ENCODE peak calls at places on chromosomes 3 and 15, in ten cellular contexts. K is CD8-positive, alpha-beta T cell; X is tibial artery; J is AG04450; Q is transverse colon; H is cardiac muscle cell; A is stomach; P is suprapubic skin; I is Panc1; C is left ventricle myocardium inferior. O is an unnamed sample.

GRCh38 chr15:52005748-52006701 is 13.0 kb upstream of the MAPK6 start:
- DNase-seq in P (no peak), X (no peak), H (peak; percentile 55), Q (no peak), K (no peak), A (no peak), C (no peak), I (no peak), J (no peak), O (no peak)

GRCh38 chr3:11548721-11549131 is 95.0 kb downstream of the VGLL4 start:
- DNase-seq in I (peak; percentile 73), X (no peak), Q (peak; percentile 19), A (peak; percentile 36), P (no peak), H (peak; percentile 72), J (no peak), C (peak; percentile 21), K (no peak), O (peak; percentile 30)

GRCh38 chr3:165181556-165181955 is 14.6 kb downstream of the SLITRK3 start:
- DNase-seq in J (no peak), A (no peak), H (no peak), Q (no peak), K (no peak), I (no peak), X (no peak), P (no peak), C (no peak), O (no peak)

GRCh38 chr3:39638286-39638685 is 170.8 kb downstream of the MOBP start:
- DNase-seq in A (no peak), K (no peak), I (no peak), H (no peak), C (no peak), P (no peak), X (no peak), Q (no peak), J (no peak), O (no peak)

GRCh38 chr15:65857718-65858402 is 11.4 kb upstream of the RAB11A start:
- DNase-seq in P (no peak), I (no peak), J (no peak), C (no peak), H (no peak), Q (no peak), X (no peak), K (no peak), A (no peak), O (no peak)

GRCh38 chr3:88019024-88019423 is 39.8 kb downstream of the CGGBP1 start:
- DNase-seq in Q (no peak), H (no peak), J (no peak), P (no peak), C (no peak), K (no peak), A (no peak), I (no peak), X (no peak), O (no peak)

GRCh38 chr15:74976159-74976558 is 19.2 kb upstream of the SCAMP5 start:
- DNase-seq in X (no peak), P (no peak), H (no peak), I (no peak), C (no peak), Q (no peak), J (no peak), K (no peak), A (no peak), O (no peak)

GRCh38 chr15:25416693-25417092 is 22.1 kb downstream of the UBE3A start:
- DNase-seq in P (no peak), A (no peak), I (no peak), K (no peak), X (no peak), J (no peak), Q (no peak), H (no peak), C (no peak), O (no peak)

GRCh38 chr3:10116138-10116460 is 624 bp downstream of the BRK1 start:
- DNase-seq in J (no peak), K (no peak), C (no peak), I (no peak), Q (no peak), H (peak; percentile 44), X (no peak), P (no peak), A (no peak), O (no peak)

GRCh38 chr15:55894406-55894965 is 98.9 kb downstream of the NEDD4 start:
- DNase-seq in A (no peak), P (no peak), C (no peak), H (no peak), Q (no peak), X (no peak), J (no peak), K (no peak), I (no peak), O (no peak)

DNA sequence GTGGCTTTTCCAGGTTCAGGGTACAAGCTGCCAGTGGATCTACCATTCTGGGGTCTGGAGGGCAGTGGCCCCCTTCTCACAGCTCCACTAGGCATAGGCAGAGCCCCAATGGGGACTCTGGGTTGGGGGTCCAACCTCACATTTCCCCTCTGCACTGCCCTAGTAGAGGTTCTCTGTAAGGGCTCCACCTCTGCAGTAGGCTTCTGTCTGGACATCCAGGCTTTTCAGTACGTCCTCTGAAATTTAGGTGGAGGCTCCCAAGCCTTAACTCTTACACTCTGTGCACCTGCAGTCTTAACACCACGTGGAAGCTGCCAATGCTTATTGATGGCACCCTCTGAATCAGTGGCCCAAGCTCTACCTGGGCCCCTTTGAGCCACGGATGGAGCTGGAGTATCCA is 22.5 kb upstream of the TM4SF4 start:
- DNase-seq in A (no peak), X (no peak), J (no peak), C (no peak), Q (no peak), H (no peak), K (no peak), P (no peak), I (no peak), O (no peak)
- H3K9me3 ChIP-seq in A (peaks cover 13% of the 10 kb centered on the region), X (peaks cover 4% of the 10 kb centered on the region), J (peaks cover 8% of the 10 kb centered on the region), C (peaks cover 15% of the 10 kb centered on the region), Q (peaks cover 9% of the 10 kb centered on the region), H (no peaks in the 10 kb centered on the region), K (no peaks in the 10 kb centered on the region), P (no peaks in the 10 kb centered on the region), I (peaks cover 8% of the 10 kb centered on the region), O (no peaks in the 10 kb centered on the region)

GRCh38 chr3:64600246-64600645 is 87.6 kb downstream of the ADAMTS9 start:
- DNase-seq in K (no peak), H (no peak), I (no peak), P (no peak), Q (no peak), A (no peak), C (no peak), J (no peak), X (no peak), O (no peak)
- TF ChIP-seq CTCF in K (no peak), H (no peak), I (no peak), P (no peak), Q (no peak), A (no peak), C (no peak), J (no peak), X (no peak), O (no peak)

DNA sequence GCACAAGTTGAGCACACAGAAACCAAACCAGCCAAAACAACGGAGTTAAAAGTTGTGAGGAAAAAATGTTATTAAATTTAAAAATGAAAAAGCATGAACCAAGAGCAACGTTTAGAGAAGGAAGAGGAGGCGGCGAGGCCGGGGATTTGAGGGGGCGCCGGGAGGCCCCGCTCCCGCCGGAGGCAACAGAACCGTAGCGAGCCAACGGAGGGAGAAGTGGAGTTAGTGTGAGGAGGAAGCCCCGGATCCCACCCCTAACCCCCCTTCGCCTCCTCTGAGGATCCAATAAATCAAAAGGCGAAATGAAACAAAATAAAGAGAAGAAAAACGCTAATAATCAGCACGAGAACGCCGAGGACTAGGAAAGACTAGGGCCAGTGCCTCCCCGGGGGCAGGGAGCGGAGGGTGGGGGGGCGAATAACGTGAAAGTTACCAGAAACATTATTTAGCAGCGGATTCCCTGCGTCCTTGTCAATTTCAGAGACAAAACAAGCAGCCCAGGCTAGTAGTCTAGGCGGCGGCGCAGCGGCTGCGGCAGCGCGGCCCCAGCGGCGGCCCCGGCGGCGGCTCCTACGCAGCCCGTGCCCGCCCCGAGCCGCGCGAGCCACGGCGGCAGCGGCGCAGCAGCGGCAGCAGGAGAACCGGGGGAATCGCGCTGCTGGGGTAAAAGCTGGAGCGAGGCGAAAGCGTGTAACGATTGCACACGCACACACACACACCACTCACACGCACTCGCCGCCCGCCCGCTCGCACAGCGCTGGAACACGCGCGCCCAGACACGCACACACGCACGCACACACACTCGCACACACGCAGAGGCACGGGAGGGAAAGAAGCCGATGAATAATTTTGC is 1.7 kb downstream of the MEIS2 start:
- DNase-seq in C (peak; percentile 44), H (no peak), X (peak; percentile 41), Q (no peak), K (no peak), I (no peak), P (no peak), A (no peak), J (no peak), O (no peak)
- H3K4me3 ChIP-seq in C (peak overlapping the region; percentile 76), H (peak overlapping the region; percentile 98), X (peak overlapping the region; percentile 85), Q (peak overlapping the region; percentile 70), K (peak overlapping the region; percentile 31), I (peak overlapping the region; percentile 66), P (peak overlapping the region; percentile 76), A (peak overlapping the region; percentile 79), J (peak overlapping the region; percentile 95), O (peak overlapping the region; percentile 66)

GRCh38 chr3:46029953-46030543 is 2.8 kb upstream of the XCR1 start:
- DNase-seq in H (no peak), P (no peak), A (no peak), C (no peak), X (no peak), Q (no peak), J (no peak), I (no peak), K (no peak), O (no peak)
- H3K9me3 ChIP-seq in H (no peaks in the 10 kb centered on the region), P (no peaks in the 10 kb centered on the region), A (peaks cover 15% of the 10 kb centered on the region), C (peaks cover 36% of the 10 kb centered on the region), X (peaks cover 7% of the 10 kb centered on the region), Q (peaks cover 5% of the 10 kb centered on the region), J (peaks cover 11% of the 10 kb centered on the region), I (no peaks in the 10 kb centered on the region), K (no peaks in the 10 kb centered on the region), O (no peaks in the 10 kb centered on the region)

GRCh38 chr3:117477214-117477755 is 767.7 kb downstream of the TUSC7 start:
- DNase-seq in X (no peak), H (no peak), P (no peak), C (no peak), A (no peak), K (no peak), Q (no peak), I (no peak), J (no peak), O (no peak)
- TF ChIP-seq CTCF in X (no peak), H (no peak), P (no peak), C (no peak), A (no peak), K (no peak), Q (no peak), I (no peak), J (no peak), O (no peak)

O was measured in heart left ventricle.